ENCODE peak calls at places on chromosomes 12 and 14, in seven cellular contexts. A, S, F, V, P, N and T are unnamed samples.
A peak's percentile ranks its signal among the peaks of the same experiment; 100 is the strongest.

GRCh38 chr14:74255281-74255680 is 16.0 kb downstream of the VSX2 start:
- DNase-seq in A (no peak), F (no peak), S (no peak), N (no peak), P (no peak), V (no peak), T (no peak)

GRCh38 chr14:44803239-44803905 is 158.4 kb downstream of the KLHL28 start:
- DNase-seq in V (no peak), N (peak; percentile 87), F (peak; percentile 53), S (no peak), P (no peak), A (no peak), T (peak; percentile 16)

GRCh38 chr12:6967548-6968100 is 2.8 kb downstream of the PHB2 start:
- DNase-seq in V (no peak), P (peak; percentile 53), F (no peak), N (no peak), A (no peak), S (no peak), T (no peak)

GRCh38 chr12:49587174-49587908 is 18.1 kb downstream of the FAM186B start:
- DNase-seq in N (no peak), V (no peak), A (no peak), S (no peak), F (no peak), P (no peak), T (no peak)

GRCh38 chr14:93276031-93276716 is 56.7 kb downstream of the BTBD7 start:
- DNase-seq in P (no peak), F (no peak), N (no peak), S (peak; percentile 27), V (no peak), A (no peak), T (no peak)

GRCh38 chr12:131282292-131283080 is 328.8 kb downstream of the ADGRD1 start:
- DNase-seq in S (peak; percentile 8), P (peak; percentile 50), N (no peak), F (no peak), A (no peak), V (no peak), T (no peak)

GRCh38 chr12:25827141-25827540 is 131.3 kb upstream of the RASSF8 start:
- DNase-seq in S (no peak), F (no peak), V (no peak), N (no peak), P (no peak), A (no peak), T (no peak)

GRCh38 chr12:14910090-14910915 is 24.6 kb upstream of the MGP start:
- DNase-seq in P (no peak), S (no peak), A (no peak), V (no peak), N (peak; percentile 63), F (no peak), T (no peak)

GRCh38 chr14:87805315-87805723 is 187.7 kb downstream of the GALC start:
- DNase-seq in N (peak; percentile 17), A (no peak), F (peak; percentile 18), V (peak; percentile 0), P (no peak), S (no peak), T (no peak)

GRCh38 chr12:91810531-91810930 is 335.1 kb downstream of the BTG1 start:
- DNase-seq in P (no peak), N (no peak), S (no peak), V (no peak), A (no peak), F (no peak), T (no peak)

GRCh38 chr12:113065126-113066007 is 8.8 kb downstream of the DTX1 start:
- DNase-seq in V (no peak), A (no peak), S (no peak), P (peak; percentile 57), F (no peak), N (no peak), T (no peak)

GRCh38 chr14:89365071-89365801 is 51.8 kb downstream of the FOXN3 start:
- DNase-seq in A (no peak), V (peak; percentile 18), P (no peak), S (no peak), N (peak; percentile 23), F (no peak), T (no peak)

GRCh38 chr14:34039428-34040047 is 88.7 kb upstream of the EGLN3 start:
- DNase-seq in V (no peak), N (no peak), P (no peak), F (no peak), S (no peak), A (no peak), T (no peak)

GRCh38 chr12:130286741-130287140 is 50.9 kb upstream of the PIWIL1 start:
- DNase-seq in A (no peak), F (no peak), V (no peak), N (no peak), S (no peak), P (no peak), T (no peak)